ENCODE peak calls at places on chromosomes 6 and 20, in four cellular contexts. W, Q, R and Y are unnamed samples.

GRCh38 chr6:74166849-74167248 is 470.8 kb downstream of the CD109 start:
- DNase-seq in Q (no peak), R (no peak), W (no peak), Y (no peak)

GRCh38 chr20:51810155-51811039 is 8.1 kb upstream of the SALL4 start:
- DNase-seq in Q (no peak), W (no peak), R (no peak), Y (no peak)

GRCh38 chr6:144582939-144583613 is 297.9 kb downstream of the UTRN start:
- DNase-seq in W (no peak), R (peak; percentile 12), Q (peak; percentile 66), Y (no peak)

GRCh38 chr6:18431581-18431980 is 44.4 kb downstream of the RNF144B start:
- DNase-seq in Q (no peak), R (peak; percentile 29), W (no peak), Y (no peak)

GRCh38 chr20:60851826-60852704 is 400.0 kb upstream of the CDH4 start:
- DNase-seq in R (no peak), Q (no peak), W (no peak), Y (no peak)

GRCh38 chr6:786946-787763 is 94.2 kb upstream of the EXOC2 start:
- DNase-seq in W (no peak), R (no peak), Q (no peak), Y (no peak)

GRCh38 chr6:24329022-24329421 is 28.8 kb downstream of the DCDC2 start:
- DNase-seq in R (no peak), W (no peak), Q (no peak), Y (no peak)

GRCh38 chr6:15389079-15389758 is 143.3 kb downstream of the JARID2 start:
- DNase-seq in R (peak; percentile 26), W (no peak), Q (peak; percentile 72), Y (no peak)

GRCh38 chr6:37691904-37692806 is 5.5 kb downstream of the MDGA1 start:
- DNase-seq in R (peak; percentile 59), Q (peak; percentile 79), W (peak; percentile 64), Y (peak; percentile 91)

DNA sequence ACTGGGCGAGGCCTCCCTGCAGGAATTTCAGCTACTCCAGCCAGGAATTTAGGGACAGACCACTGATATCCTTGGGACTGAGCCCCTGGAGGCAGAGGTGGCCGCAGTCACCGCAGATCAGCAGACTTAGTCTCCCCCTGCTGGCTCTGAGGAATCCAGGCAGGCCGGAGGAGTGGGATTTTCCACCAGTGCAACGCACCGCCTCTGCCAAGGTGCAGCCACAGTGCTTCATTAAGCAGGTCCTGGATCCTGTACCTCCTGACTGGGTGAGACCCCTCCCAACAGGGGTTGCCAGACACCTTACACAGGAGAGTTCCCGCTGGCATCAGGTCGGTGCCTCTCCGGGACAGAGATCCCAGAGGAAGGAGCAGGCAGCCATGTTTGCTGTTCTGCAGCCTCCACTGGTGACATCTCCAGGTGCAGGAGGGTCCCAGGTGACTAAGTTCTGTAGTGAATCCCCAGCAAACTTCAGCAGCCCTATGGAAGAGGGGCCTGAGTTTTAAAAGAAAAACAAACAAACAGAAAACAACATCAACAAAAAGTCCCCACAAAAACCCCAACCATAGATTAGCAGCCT is 515.2 kb downstream of the FRK start:
- DNase-seq in R (no peak), Q (no peak), W (peak; percentile 17), Y (peak; percentile 80)
- TF ChIP-seq CTCF in R (no peak), Q (no peak), W (peak; percentile 40), Y (peak; percentile 18)

DNA sequence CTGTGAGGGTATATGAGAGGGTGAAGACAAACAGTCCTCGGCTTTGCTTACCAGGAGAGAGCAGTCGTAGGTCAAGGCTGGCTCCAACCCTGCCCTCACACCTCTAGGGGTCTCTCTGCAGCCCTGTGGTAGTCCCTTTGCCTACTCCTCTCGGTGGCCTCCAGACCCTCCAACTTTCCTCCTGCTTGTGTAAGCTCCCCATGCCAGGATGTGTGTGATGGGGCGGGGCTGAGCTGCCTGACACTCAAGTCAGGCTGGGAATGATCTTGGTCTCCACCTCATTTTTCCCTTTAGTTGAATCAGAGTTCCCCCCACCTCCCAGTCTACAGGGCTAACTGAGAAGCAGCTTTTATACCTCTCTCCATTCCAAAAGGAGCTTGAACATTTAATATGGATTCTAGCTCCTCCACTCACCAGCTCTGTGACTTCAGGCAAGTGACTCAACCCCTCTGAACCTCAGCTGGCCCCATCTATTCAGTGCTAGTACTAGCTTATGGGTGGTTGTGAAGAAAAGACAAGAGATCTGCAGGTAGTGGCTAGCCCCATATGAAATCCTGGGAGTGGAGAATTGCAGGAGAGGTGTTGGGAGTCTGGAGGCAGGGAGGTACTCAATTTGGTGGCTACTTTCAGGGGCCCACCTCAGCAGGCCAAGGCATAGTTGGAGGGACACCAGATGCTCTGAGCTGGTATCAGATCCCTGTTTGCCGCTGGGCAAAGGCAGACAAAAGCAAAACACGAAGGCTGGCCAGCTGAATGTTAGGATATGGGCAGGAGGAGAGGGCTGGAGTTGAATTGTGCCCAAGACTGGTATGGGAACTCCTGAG is 971 bp downstream of the SLC29A1 start:
- DNase-seq in W (no peak), Q (peak; percentile 75), R (no peak), Y (no peak)
- TF ChIP-seq CTCF in W (no peak), Q (no peak), R (no peak), Y (no peak)

DNA sequence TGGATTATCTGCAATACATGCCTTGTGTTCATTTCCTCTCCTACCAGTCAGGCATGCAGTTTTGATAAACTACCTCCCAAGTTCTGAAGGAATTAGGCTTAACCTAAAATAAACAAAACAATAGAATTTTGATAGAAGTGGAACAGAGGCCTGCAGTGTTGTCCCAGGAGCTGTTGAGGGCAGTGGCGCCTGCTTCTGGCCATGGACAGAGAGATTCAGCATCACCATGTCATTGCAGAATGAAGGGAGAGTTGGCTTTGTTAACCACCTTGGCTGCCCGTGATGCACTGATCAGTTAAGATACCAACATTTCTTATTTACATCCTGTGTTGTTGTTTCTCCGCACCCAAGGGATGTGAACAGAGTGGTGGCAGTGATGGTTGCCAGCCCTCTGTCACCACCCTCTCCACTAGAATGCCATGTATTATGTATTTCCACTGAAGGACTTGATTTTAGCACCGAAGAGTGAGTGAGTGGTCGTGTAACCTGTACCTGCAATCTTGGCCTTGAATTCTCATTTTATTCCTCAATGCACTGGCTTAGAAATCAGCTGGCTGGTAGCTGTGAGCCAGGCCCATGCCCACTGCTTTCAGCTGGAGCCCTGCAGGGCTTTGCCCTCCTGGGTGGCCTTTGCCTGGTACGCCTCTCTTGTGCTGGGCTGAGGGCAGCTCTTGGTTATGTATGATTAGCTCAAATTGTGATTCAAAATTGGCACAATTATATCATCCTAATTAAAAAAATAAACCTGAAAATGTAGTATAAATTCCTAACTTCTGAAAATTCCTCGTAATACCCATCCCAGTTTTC is 56.5 kb downstream of the SHLD1 start:
- DNase-seq in W (no peak), Q (no peak), R (no peak), Y (peak; percentile 48)
- TF ChIP-seq CTCF in W (no peak), Q (no peak), R (no peak), Y (no peak)

GRCh38 chr20:32891491-32891890 is 32.8 kb downstream of the EFCAB8 start:
- DNase-seq in W (no peak), Q (no peak), R (no peak), Y (no peak)

GRCh38 chr20:32891926-32892660 is 33.4 kb downstream of the EFCAB8 start:
- DNase-seq in W (no peak), R (no peak), Q (no peak), Y (no peak)

GRCh38 chr20:32893263-32893877 is 34.6 kb downstream of the EFCAB8 start:
- DNase-seq in Q (no peak), R (no peak), W (no peak), Y (no peak)

GRCh38 chr20:32894711-32895355 is 36.1 kb downstream of the EFCAB8 start:
- DNase-seq in R (no peak), Q (no peak), W (no peak), Y (no peak)

DNA sequence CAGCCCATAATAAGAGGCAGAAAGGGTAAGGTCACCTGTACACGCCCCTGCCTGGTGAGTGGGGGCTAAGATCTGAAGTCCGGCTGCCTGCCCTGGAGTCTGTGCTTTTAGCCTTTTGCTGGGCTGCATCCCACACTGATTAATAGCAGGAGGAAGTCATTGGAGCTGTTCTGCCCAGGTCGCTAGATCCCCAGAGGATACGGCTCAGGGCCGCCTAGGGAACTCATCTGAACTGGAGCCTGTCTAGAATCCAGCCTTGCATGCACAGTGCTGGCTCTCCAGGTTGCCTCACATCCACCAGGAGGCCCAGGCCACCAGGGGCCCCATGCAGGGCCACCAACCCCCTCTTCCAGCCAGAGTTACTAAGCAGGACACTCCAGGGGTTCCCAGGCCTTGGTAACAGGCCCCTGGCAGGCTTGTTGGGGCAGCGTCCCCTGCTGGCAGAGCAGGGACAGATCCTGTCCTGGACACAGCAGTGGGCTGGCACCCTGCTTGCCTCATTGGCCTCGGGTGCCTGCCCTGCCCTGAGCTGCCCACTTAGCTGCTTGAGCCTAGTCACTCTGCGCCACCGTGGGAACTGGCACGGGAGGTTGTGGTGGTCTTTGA is 35.3 kb downstream of the EFCAB8 start:
- DNase-seq in Q (no peak), R (no peak), W (no peak), Y (no peak)
- TF ChIP-seq CTCF in Q (no peak), R (no peak), W (no peak), Y (peak; percentile 28)

GRCh38 chr6:115643762-115644161 is 416.9 kb downstream of the FRK start:
- DNase-seq in Q (no peak), R (no peak), W (no peak), Y (no peak)
- TF ChIP-seq CTCF in Q (no peak), R (no peak), W (no peak), Y (peak; percentile 26)

GRCh38 chr20:63260943-63261807 is 6.9 kb upstream of the NKAIN4 start:
- DNase-seq in Q (no peak), R (no peak), W (no peak), Y (no peak)
- TF ChIP-seq CTCF in Q (no peak), R (no peak), W (no peak), Y (no peak)

GRCh38 chr6:12844284-12845223 is 128.0 kb downstream of the PHACTR1 start:
- DNase-seq in R (no peak), Q (no peak), W (no peak), Y (no peak)
- TF ChIP-seq CTCF in R (no peak), Q (peak; percentile 28), W (peak; percentile 83), Y (peak; percentile 64)